ENCODE peak calls at places on chromosomes 13 and 19, in four cellular contexts. E is stimulated activated CD4-positive, alpha-beta T cell treated with anti-CD3 and anti-CD28 coated beads, TNF-alpha, amount 100 ng/mL, for 24 hours; Z is RPMI7951; C is activated CD4-positive, alpha-beta T cell treated with anti-CD3 and anti-CD28 coated beads for 24 hours. V is an unnamed sample.

GRCh38 chr13:34070006-34070405 is 252.1 kb downstream of the RFC3 start:
- DNase-seq in Z (peak), E (no peak), C (no peak), V (no peak)

GRCh38 chr19:1016647-1017114 is 4.2 kb downstream of the TMEM259 start:
- DNase-seq in Z (peak), C (no peak), E (no peak), V (no peak)

GRCh38 chr13:114088234-114088633 is 44.2 kb downstream of the RASA3 start:
- DNase-seq in Z (no peak), E (no peak), C (no peak), V (no peak)

GRCh38 chr13:30978981-30979956 is 46.8 kb downstream of the TEX26 start:
- DNase-seq in C (peak), E (peak), Z (no peak), V (peak)

GRCh38 chr19:45152504-45153338 is 8.1 kb downstream of the NKPD1 start:
- DNase-seq in Z (no peak), E (peak), C (no peak), V (no peak)

GRCh38 chr19:33524024-33524664 is 2.6 kb upstream of the PEPD start:
- DNase-seq in E (no peak), Z (peak), C (no peak), V (no peak)

GRCh38 chr13:44899967-44900366 is 89.3 kb downstream of the NUFIP1 start:
- DNase-seq in C (no peak), E (no peak), Z (peak), V (no peak)

GRCh38 chr19:14502334-14503092 is 6.6 kb upstream of the GIPC1 start:
- DNase-seq in E (no peak), C (no peak), Z (no peak), V (no peak)

GRCh38 chr13:84940801-84941200 is 858.4 kb downstream of the SLITRK6 start:
- DNase-seq in Z (no peak), E (no peak), C (no peak), V (no peak)

GRCh38 chr13:59570204-59570603 is 593.5 kb downstream of the DIAPH3 start:
- DNase-seq in E (no peak), Z (no peak), C (no peak), V (no peak)

GRCh38 chr19:48872884-48873475 is 759 bp downstream of the PPP1R15A start:
- DNase-seq in C (peak), E (peak), Z (peak), V (peak)

GRCh38 chr19:38433268-38433733 is at the start of gene RYR1:
- DNase-seq in E (peak), C (peak), Z (peak), V (peak)

GRCh38 chr13:101919541-101920306 is 467.2 kb downstream of the ITGBL1 start:
- DNase-seq in E (no peak), C (no peak), Z (peak), V (no peak)

GRCh38 chr19:33802801-33803200 is 6.1 kb downstream of the KCTD15 start:
- DNase-seq in Z (no peak), E (no peak), C (no peak), V (no peak)

GRCh38 chr13:59960683-59961082 is 203.0 kb downstream of the DIAPH3 start:
- DNase-seq in C (no peak), E (no peak), Z (no peak), V (no peak)

GRCh38 chr19:14405758-14406644 is 13.1 kb downstream of the DDX39A start:
- DNase-seq in E (peak), Z (peak), C (peak), V (peak)

GRCh38 chr19:46979103-46979769 is 40.4 kb upstream of the NPAS1 start:
- DNase-seq in Z (no peak), C (no peak), E (no peak), V (no peak)

V was measured in stimulated activated effector memory CD8-positive, alpha-beta T cell treated with anti-CD3 and anti-CD28 coated beads, Interleukin-12 subunit alpha, Interleukin-12 subunit beta, amount 100 ng/mL, for 72 hours.